ENCODE peak calls at places on chromosomes 11 and 22, in nine cellular contexts. One of them, this sample, is unnamed. For H3K4me1 and H3K9me3, the result is how much of the 10 kb centered on the place peaks cover.

GRCh38 chr11:46279393-46280099 is 2.1 kb downstream of the CREB3L1 start:
- DNase-seq in fibroblast of lung: peak
- DNase-seq in gastrocnemius medialis: peak
- DNase-seq in HepG2: no peak
- DNase-seq in CD8-positive, alpha-beta memory T cell: no peak
- DNase-seq in effector memory CD4-positive, alpha-beta T cell: no peak
- DNase-seq in astrocyte: peak
- DNase-seq in uterus: peak
- DNase-seq in right cardiac atrium: peak
- DNase-seq in this sample: no peak

GRCh38 chr11:135002236-135002635 is 590.2 kb upstream of the B3GAT1 start:
- DNase-seq in fibroblast of lung: no peak
- DNase-seq in gastrocnemius medialis: no peak
- DNase-seq in HepG2: no peak
- DNase-seq in CD8-positive, alpha-beta memory T cell: no peak
- DNase-seq in effector memory CD4-positive, alpha-beta T cell: no peak
- DNase-seq in astrocyte: no peak
- DNase-seq in uterus: no peak
- DNase-seq in right cardiac atrium: no peak
- DNase-seq in this sample: no peak

GRCh38 chr11:115887727-115888126 is 383.5 kb upstream of the CADM1 start:
- DNase-seq in fibroblast of lung: no peak
- DNase-seq in gastrocnemius medialis: no peak
- DNase-seq in HepG2: no peak
- DNase-seq in CD8-positive, alpha-beta memory T cell: no peak
- DNase-seq in effector memory CD4-positive, alpha-beta T cell: no peak
- DNase-seq in astrocyte: no peak
- DNase-seq in uterus: no peak
- DNase-seq in right cardiac atrium: no peak
- DNase-seq in this sample: no peak

GRCh38 chr11:114279778-114280532 is 16.2 kb upstream of the NNMT start:
- DNase-seq in fibroblast of lung: peak
- DNase-seq in gastrocnemius medialis: no peak
- DNase-seq in HepG2: no peak
- DNase-seq in CD8-positive, alpha-beta memory T cell: no peak
- DNase-seq in effector memory CD4-positive, alpha-beta T cell: no peak
- DNase-seq in astrocyte: no peak
- DNase-seq in uterus: no peak
- DNase-seq in right cardiac atrium: no peak
- DNase-seq in this sample: peak

GRCh38 chr11:86072211-86072610 is 3.3 kb upstream of the PICALM start:
- DNase-seq in fibroblast of lung: no peak
- DNase-seq in gastrocnemius medialis: no peak
- DNase-seq in HepG2: no peak
- DNase-seq in CD8-positive, alpha-beta memory T cell: no peak
- DNase-seq in effector memory CD4-positive, alpha-beta T cell: no peak
- DNase-seq in astrocyte: no peak
- DNase-seq in uterus: no peak
- DNase-seq in right cardiac atrium: no peak
- DNase-seq in this sample: no peak

GRCh38 chr11:129639300-129639699 is 176.3 kb upstream of the TMEM45B start:
- DNase-seq in fibroblast of lung: peak
- DNase-seq in gastrocnemius medialis: no peak
- DNase-seq in HepG2: peak
- DNase-seq in CD8-positive, alpha-beta memory T cell: no peak
- DNase-seq in effector memory CD4-positive, alpha-beta T cell: no peak
- DNase-seq in astrocyte: peak
- DNase-seq in uterus: no peak
- DNase-seq in right cardiac atrium: no peak
- DNase-seq in this sample: no peak

GRCh38 chr11:62713343-62713742 is 5.9 kb downstream of the GNG3 start:
- DNase-seq in fibroblast of lung: no peak
- DNase-seq in gastrocnemius medialis: no peak
- DNase-seq in HepG2: no peak
- DNase-seq in CD8-positive, alpha-beta memory T cell: no peak
- DNase-seq in effector memory CD4-positive, alpha-beta T cell: no peak
- DNase-seq in astrocyte: no peak
- DNase-seq in uterus: no peak
- DNase-seq in right cardiac atrium: no peak
- DNase-seq in this sample: peak

GRCh38 chr22:44460287-44461082 is 37.5 kb downstream of the RTL6 start:
- DNase-seq in fibroblast of lung: no peak
- DNase-seq in gastrocnemius medialis: no peak
- DNase-seq in HepG2: no peak
- DNase-seq in CD8-positive, alpha-beta memory T cell: no peak
- DNase-seq in effector memory CD4-positive, alpha-beta T cell: no peak
- DNase-seq in astrocyte: no peak
- DNase-seq in uterus: no peak
- DNase-seq in right cardiac atrium: no peak
- DNase-seq in this sample: no peak

GRCh38 chr11:628056-628455 is 1.1 kb upstream of the SCT start:
- DNase-seq in fibroblast of lung: no peak
- DNase-seq in gastrocnemius medialis: no peak
- DNase-seq in HepG2: no peak
- DNase-seq in CD8-positive, alpha-beta memory T cell: no peak
- DNase-seq in effector memory CD4-positive, alpha-beta T cell: no peak
- DNase-seq in astrocyte: no peak
- DNase-seq in uterus: no peak
- DNase-seq in right cardiac atrium: peak
- DNase-seq in this sample: no peak

GRCh38 chr22:50215297-50216049 is 14.7 kb downstream of the SELENOO start:
- DNase-seq in fibroblast of lung: no peak
- DNase-seq in gastrocnemius medialis: no peak
- DNase-seq in HepG2: no peak
- DNase-seq in CD8-positive, alpha-beta memory T cell: no peak
- DNase-seq in effector memory CD4-positive, alpha-beta T cell: no peak
- DNase-seq in astrocyte: no peak
- DNase-seq in uterus: no peak
- DNase-seq in right cardiac atrium: peak
- DNase-seq in this sample: no peak

GRCh38 chr22:41300661-41301060 is 664 bp upstream of the ZC3H7B start:
- DNase-seq in fibroblast of lung: no peak
- DNase-seq in gastrocnemius medialis: no peak
- DNase-seq in HepG2: no peak
- DNase-seq in CD8-positive, alpha-beta memory T cell: no peak
- DNase-seq in effector memory CD4-positive, alpha-beta T cell: no peak
- DNase-seq in astrocyte: no peak
- DNase-seq in uterus: no peak
- DNase-seq in right cardiac atrium: no peak
- DNase-seq in this sample: no peak

GRCh38 chr11:11036185-11037161 is 178.6 kb upstream of the ZBED5 start:
- DNase-seq in fibroblast of lung: peak
- DNase-seq in gastrocnemius medialis: peak
- DNase-seq in HepG2: peak
- DNase-seq in CD8-positive, alpha-beta memory T cell: peak
- DNase-seq in effector memory CD4-positive, alpha-beta T cell: no peak
- DNase-seq in astrocyte: peak
- DNase-seq in uterus: no peak
- DNase-seq in right cardiac atrium: peak
- DNase-seq in this sample: no peak

GRCh38 chr11:827861-828167 is at the start of gene CRACR2B:
- DNase-seq in fibroblast of lung: no peak
- DNase-seq in gastrocnemius medialis: no peak
- DNase-seq in HepG2: no peak
- DNase-seq in CD8-positive, alpha-beta memory T cell: no peak
- DNase-seq in effector memory CD4-positive, alpha-beta T cell: no peak
- DNase-seq in astrocyte: no peak
- DNase-seq in uterus: no peak
- DNase-seq in right cardiac atrium: no peak
- DNase-seq in this sample: no peak

GRCh38 chr11:86570457-86570856 is 102.0 kb downstream of the ME3 start:
- DNase-seq in fibroblast of lung: no peak
- DNase-seq in gastrocnemius medialis: no peak
- DNase-seq in HepG2: no peak
- DNase-seq in CD8-positive, alpha-beta memory T cell: no peak
- DNase-seq in effector memory CD4-positive, alpha-beta T cell: no peak
- DNase-seq in astrocyte: no peak
- DNase-seq in uterus: no peak
- DNase-seq in right cardiac atrium: no peak
- DNase-seq in this sample: no peak

GRCh38 chr11:33375236-33375635 is 118.1 kb downstream of the HIPK3 start:
- DNase-seq in fibroblast of lung: no peak
- DNase-seq in gastrocnemius medialis: no peak
- DNase-seq in HepG2: no peak
- DNase-seq in CD8-positive, alpha-beta memory T cell: no peak
- DNase-seq in effector memory CD4-positive, alpha-beta T cell: no peak
- DNase-seq in astrocyte: no peak
- DNase-seq in uterus: no peak
- DNase-seq in right cardiac atrium: no peak
- DNase-seq in this sample: no peak

GRCh38 chr11:75142714-75143419 is 8.0 kb upstream of the SLCO2B1 start:
- DNase-seq in fibroblast of lung: peak
- DNase-seq in gastrocnemius medialis: peak
- DNase-seq in HepG2: peak
- DNase-seq in CD8-positive, alpha-beta memory T cell: peak
- DNase-seq in effector memory CD4-positive, alpha-beta T cell: peak
- DNase-seq in astrocyte: peak
- DNase-seq in uterus: peak
- DNase-seq in right cardiac atrium: peak
- DNase-seq in this sample: peak
- H3K27ac ChIP-seq in fibroblast of lung: no peak
- H3K27ac ChIP-seq in gastrocnemius medialis: no peak
- H3K27ac ChIP-seq in HepG2: no peak
- H3K27ac ChIP-seq in CD8-positive, alpha-beta memory T cell: peak
- H3K27ac ChIP-seq in effector memory CD4-positive, alpha-beta T cell: no peak
- H3K27ac ChIP-seq in astrocyte: no peak
- H3K27ac ChIP-seq in uterus: peak
- H3K27ac ChIP-seq in right cardiac atrium: no peak
- H3K27ac ChIP-seq in this sample: no peak

DNA sequence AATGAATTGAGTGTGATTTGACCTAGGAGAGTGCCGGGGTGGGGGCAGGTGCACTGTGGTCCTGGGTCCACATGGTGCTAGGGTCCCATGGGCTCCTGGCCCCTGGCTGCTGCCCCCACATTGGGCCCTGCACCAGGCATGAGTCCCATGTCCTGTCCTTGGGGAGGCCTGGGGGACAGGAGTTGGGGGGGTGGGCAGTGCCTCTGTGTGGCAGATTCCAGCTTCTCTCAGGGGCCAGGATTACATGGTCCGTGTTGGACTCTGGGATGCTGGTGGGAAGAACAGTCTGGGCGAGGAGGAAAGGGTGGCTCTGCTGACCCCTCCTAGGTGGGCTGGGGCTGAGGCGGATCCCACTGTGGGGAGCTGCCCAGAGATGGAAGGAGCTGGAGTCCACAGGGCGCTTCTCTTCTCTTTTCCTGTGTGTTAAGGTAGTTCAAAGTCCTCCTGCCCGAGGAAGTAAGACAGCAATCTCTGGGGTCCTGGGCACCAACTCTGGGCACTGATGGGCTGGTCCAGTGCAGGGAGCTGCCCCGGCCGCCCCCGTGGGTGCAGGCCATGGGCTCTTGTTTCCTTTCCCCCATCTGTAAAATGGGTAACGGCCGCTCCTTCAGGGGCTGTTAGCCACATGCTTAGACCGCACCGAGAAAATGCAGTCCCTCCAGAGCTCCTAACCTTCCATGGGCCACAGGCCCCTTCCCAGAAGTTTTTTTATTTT is 19.8 kb downstream of the KCNQ1 start:
- DNase-seq in fibroblast of lung: no peak
- DNase-seq in gastrocnemius medialis: no peak
- DNase-seq in HepG2: no peak
- DNase-seq in CD8-positive, alpha-beta memory T cell: no peak
- DNase-seq in effector memory CD4-positive, alpha-beta T cell: no peak
- DNase-seq in astrocyte: no peak
- DNase-seq in uterus: no peak
- DNase-seq in right cardiac atrium: no peak
- DNase-seq in this sample: no peak
- H3K4me1 ChIP-seq in fibroblast of lung: under half
- H3K4me1 ChIP-seq in gastrocnemius medialis: under half
- H3K4me1 ChIP-seq in HepG2: under half
- H3K4me1 ChIP-seq in CD8-positive, alpha-beta memory T cell: half or more
- H3K4me1 ChIP-seq in effector memory CD4-positive, alpha-beta T cell: under half
- H3K4me1 ChIP-seq in astrocyte: under half
- H3K4me1 ChIP-seq in uterus: under half
- H3K4me1 ChIP-seq in right cardiac atrium: under half
- H3K4me1 ChIP-seq in this sample: under half

GRCh38 chr11:2652857-2653643 is 46.7 kb downstream of the KCNQ1OT1 start:
- DNase-seq in fibroblast of lung: no peak
- DNase-seq in gastrocnemius medialis: no peak
- DNase-seq in HepG2: no peak
- DNase-seq in CD8-positive, alpha-beta memory T cell: no peak
- DNase-seq in effector memory CD4-positive, alpha-beta T cell: no peak
- DNase-seq in astrocyte: no peak
- DNase-seq in uterus: peak
- DNase-seq in right cardiac atrium: no peak
- DNase-seq in this sample: no peak

GRCh38 chr11:2650343-2650867 is 49.4 kb downstream of the KCNQ1OT1 start:
- DNase-seq in fibroblast of lung: no peak
- DNase-seq in gastrocnemius medialis: no peak
- DNase-seq in HepG2: no peak
- DNase-seq in CD8-positive, alpha-beta memory T cell: no peak
- DNase-seq in effector memory CD4-positive, alpha-beta T cell: no peak
- DNase-seq in astrocyte: no peak
- DNase-seq in uterus: no peak
- DNase-seq in right cardiac atrium: no peak
- DNase-seq in this sample: no peak

GRCh38 chr11:2651054-2651617 is 48.7 kb downstream of the KCNQ1OT1 start:
- DNase-seq in fibroblast of lung: no peak
- DNase-seq in gastrocnemius medialis: no peak
- DNase-seq in HepG2: no peak
- DNase-seq in CD8-positive, alpha-beta memory T cell: no peak
- DNase-seq in effector memory CD4-positive, alpha-beta T cell: no peak
- DNase-seq in astrocyte: no peak
- DNase-seq in uterus: no peak
- DNase-seq in right cardiac atrium: no peak
- DNase-seq in this sample: no peak

GRCh38 chr11:2652362-2652761 is 47.4 kb downstream of the KCNQ1OT1 start:
- DNase-seq in fibroblast of lung: no peak
- DNase-seq in gastrocnemius medialis: no peak
- DNase-seq in HepG2: no peak
- DNase-seq in CD8-positive, alpha-beta memory T cell: no peak
- DNase-seq in effector memory CD4-positive, alpha-beta T cell: no peak
- DNase-seq in astrocyte: no peak
- DNase-seq in uterus: no peak
- DNase-seq in right cardiac atrium: no peak
- DNase-seq in this sample: no peak

GRCh38 chr11:2651826-2652237 is 48.0 kb downstream of the KCNQ1OT1 start:
- DNase-seq in fibroblast of lung: no peak
- DNase-seq in gastrocnemius medialis: no peak
- DNase-seq in HepG2: no peak
- DNase-seq in CD8-positive, alpha-beta memory T cell: no peak
- DNase-seq in effector memory CD4-positive, alpha-beta T cell: no peak
- DNase-seq in astrocyte: no peak
- DNase-seq in uterus: peak
- DNase-seq in right cardiac atrium: peak
- DNase-seq in this sample: no peak
- H3K9me3 ChIP-seq in fibroblast of lung: under half
- H3K9me3 ChIP-seq in gastrocnemius medialis: under half
- H3K9me3 ChIP-seq in HepG2: half or more
- H3K9me3 ChIP-seq in CD8-positive, alpha-beta memory T cell: under half
- H3K9me3 ChIP-seq in effector memory CD4-positive, alpha-beta T cell: under half
- H3K9me3 ChIP-seq in astrocyte: under half
- H3K9me3 ChIP-seq in uterus: under half
- H3K9me3 ChIP-seq in right cardiac atrium: under half
- H3K9me3 ChIP-seq in this sample: under half

DNA sequence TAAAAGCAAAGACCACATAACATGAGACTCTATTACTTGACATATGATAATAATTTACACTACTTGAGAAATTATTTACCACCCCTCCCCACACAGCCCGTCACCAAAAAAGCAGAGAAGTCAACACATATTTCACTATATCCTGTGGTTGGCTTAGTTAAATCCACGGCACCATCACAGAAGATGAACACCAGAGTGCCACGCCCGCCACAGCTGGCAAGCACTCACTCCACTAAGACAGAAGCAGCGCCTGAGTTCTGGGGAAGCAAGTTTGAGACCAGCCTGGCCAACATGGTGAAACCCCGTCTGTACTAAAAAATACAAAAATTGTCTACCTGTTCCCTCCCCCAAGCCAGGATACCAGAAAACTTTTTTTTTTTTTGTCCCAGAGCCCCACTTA is 53.1 kb downstream of the PACSIN2 start:
- DNase-seq in fibroblast of lung: no peak
- DNase-seq in gastrocnemius medialis: no peak
- DNase-seq in HepG2: no peak
- DNase-seq in CD8-positive, alpha-beta memory T cell: no peak
- DNase-seq in effector memory CD4-positive, alpha-beta T cell: no peak
- DNase-seq in astrocyte: no peak
- DNase-seq in uterus: no peak
- DNase-seq in right cardiac atrium: peak
- DNase-seq in this sample: no peak
- H3K27ac ChIP-seq in fibroblast of lung: no peak
- H3K27ac ChIP-seq in gastrocnemius medialis: peak
- H3K27ac ChIP-seq in HepG2: peak
- H3K27ac ChIP-seq in CD8-positive, alpha-beta memory T cell: no peak
- H3K27ac ChIP-seq in effector memory CD4-positive, alpha-beta T cell: no peak
- H3K27ac ChIP-seq in astrocyte: no peak
- H3K27ac ChIP-seq in uterus: peak
- H3K27ac ChIP-seq in right cardiac atrium: peak
- H3K27ac ChIP-seq in this sample: peak